ENCODE peak calls at places on chromosomes 6 and 20, in four cellular contexts. One of them, this sample, is unnamed.

GRCh38 chr6:52392944-52393343 is 27.2 kb upstream of the EFHC1 start:
- DNase-seq in GM04504: no peak
- DNase-seq in HS-27A: no peak
- DNase-seq in neural crest cell: no peak
- DNase-seq in this sample: no peak

GRCh38 chr6:53573299-53573698 is 28.4 kb upstream of the GCLC start:
- DNase-seq in GM04504: no peak
- DNase-seq in HS-27A: no peak
- DNase-seq in neural crest cell: no peak
- DNase-seq in this sample: no peak

GRCh38 chr6:12483712-12484111 is 193.6 kb downstream of the EDN1 start:
- DNase-seq in GM04504: peak
- DNase-seq in HS-27A: peak
- DNase-seq in neural crest cell: no peak
- DNase-seq in this sample: no peak

GRCh38 chr6:106540432-106540831 is 88.9 kb downstream of the RTN4IP1 start:
- DNase-seq in GM04504: no peak
- DNase-seq in HS-27A: no peak
- DNase-seq in neural crest cell: no peak
- DNase-seq in this sample: no peak

GRCh38 chr20:36154696-36155628 is at the start of gene EPB41L1:
- DNase-seq in GM04504: no peak
- DNase-seq in HS-27A: no peak
- DNase-seq in neural crest cell: no peak
- DNase-seq in this sample: no peak

GRCh38 chr6:131167773-131168172 is 32.5 kb downstream of the AKAP7 start:
- DNase-seq in GM04504: no peak
- DNase-seq in HS-27A: no peak
- DNase-seq in neural crest cell: no peak
- DNase-seq in this sample: no peak

GRCh38 chr20:30488941-30489601 is 768.4 kb upstream of the DEFB115 start:
- DNase-seq in GM04504: no peak
- DNase-seq in HS-27A: no peak
- DNase-seq in neural crest cell: no peak
- DNase-seq in this sample: no peak

GRCh38 chr6:147099974-147100373 is 104.2 kb upstream of the STXBP5 start:
- DNase-seq in GM04504: no peak
- DNase-seq in HS-27A: peak
- DNase-seq in neural crest cell: no peak
- DNase-seq in this sample: no peak

GRCh38 chr6:40715501-40716403 is 128.6 kb upstream of the LRFN2 start:
- DNase-seq in GM04504: no peak
- DNase-seq in HS-27A: no peak
- DNase-seq in neural crest cell: no peak
- DNase-seq in this sample: no peak

GRCh38 chr6:148716811-148717210 is 30.0 kb upstream of the UST start:
- DNase-seq in GM04504: peak
- DNase-seq in HS-27A: no peak
- DNase-seq in neural crest cell: no peak
- DNase-seq in this sample: no peak

GRCh38 chr20:26169506-26169905 is 472.9 kb upstream of the ZNF337 start:
- DNase-seq in GM04504: peak
- DNase-seq in HS-27A: no peak
- DNase-seq in neural crest cell: no peak
- DNase-seq in this sample: no peak

GRCh38 chr6:43706788-43707187 is 19.2 kb upstream of the MRPS18A start:
- DNase-seq in GM04504: no peak
- DNase-seq in HS-27A: no peak
- DNase-seq in neural crest cell: no peak
- DNase-seq in this sample: no peak

GRCh38 chr6:13989424-13990144 is 64.8 kb downstream of the RNF182 start:
- DNase-seq in GM04504: no peak
- DNase-seq in HS-27A: no peak
- DNase-seq in neural crest cell: no peak
- DNase-seq in this sample: no peak